ENCODE peak calls at places on chromosomes 12 and 14, in nine cellular contexts. T is HAP-1; O is lower leg skin; J is activated T-cell treated with anti-CD3 and anti-CD28 coated beads, Interleukin-2, amount 50 U/mL, for 72 hours; Z is RPMI7951; L is effector memory CD8-positive, alpha-beta T cell; U is sciatic nerve; P is NCI-H2171 treated with DMSO at 0.1 percent for 48 hours; N is ureter. H is an unnamed sample.
A peak's percentile ranks its signal among the peaks of the same experiment; 100 is the strongest.

GRCh38 chr14:53327716-53328115 is 174.6 kb upstream of the DDHD1 start:
- DNase-seq in T (peak; percentile 65), O (no peak), J (no peak), Z (peak; percentile 93), L (no peak), U (no peak), P (no peak), N (no peak), H (no peak)

GRCh38 chr12:121507245-121507644 is 73.6 kb downstream of the KDM2B start:
- DNase-seq in T (no peak), O (no peak), J (no peak), Z (no peak), L (no peak), U (no peak), P (no peak), N (no peak), H (no peak)

GRCh38 chr12:6469609-6470374 is 685 bp downstream of the VAMP1 start:
- DNase-seq in T (no peak), O (no peak), J (no peak), Z (no peak), L (no peak), U (no peak), P (no peak), N (no peak), H (no peak)

GRCh38 chr12:3658327-3659163 is 94.4 kb downstream of the CRACR2A start:
- DNase-seq in T (peak; percentile 44), O (no peak), J (peak; percentile 32), Z (peak; percentile 7), L (peak; percentile 23), U (no peak), P (peak; percentile 32), N (no peak), H (peak; percentile 18)

GRCh38 chr12:3171195-3171591 is 94.0 kb downstream of the TSPAN9 start:
- DNase-seq in T (no peak), O (no peak), J (no peak), Z (no peak), L (no peak), U (no peak), P (no peak), N (no peak), H (no peak)

GRCh38 chr12:84554199-84554723 is 358.3 kb downstream of the SLC6A15 start:
- DNase-seq in T (no peak), O (no peak), J (no peak), Z (no peak), L (no peak), U (no peak), P (no peak), N (no peak), H (no peak)

GRCh38 chr12:53048780-53049401 is 974 bp upstream of the TNS2 start:
- DNase-seq in T (peak; percentile 55), O (no peak), J (no peak), Z (peak; percentile 71), L (no peak), U (peak; percentile 83), P (no peak), N (peak; percentile 78), H (no peak)

GRCh38 chr14:47674546-47675238 is 713 bp downstream of the MDGA2 start:
- DNase-seq in T (no peak), O (no peak), J (no peak), Z (no peak), L (no peak), U (no peak), P (no peak), N (no peak), H (no peak)

GRCh38 chr12:122681814-122682213 is 21.3 kb downstream of the HCAR2 start:
- DNase-seq in T (no peak), O (no peak), J (no peak), Z (peak; percentile 65), L (no peak), U (no peak), P (no peak), N (no peak), H (no peak)

GRCh38 chr12:28755027-28755426 is 394.1 kb upstream of the FAR2 start:
- DNase-seq in T (no peak), O (no peak), J (no peak), Z (no peak), L (no peak), U (no peak), P (no peak), N (no peak), H (no peak)

GRCh38 chr12:91931110-91931509 is 214.5 kb downstream of the BTG1 start:
- DNase-seq in T (no peak), O (peak; percentile 83), J (no peak), Z (no peak), L (no peak), U (no peak), P (peak; percentile 49), N (peak; percentile 45), H (no peak)

GRCh38 chr12:19779393-19780056 is 340.2 kb downstream of the AEBP2 start:
- DNase-seq in T (no peak), O (no peak), J (no peak), Z (no peak), L (no peak), U (no peak), P (no peak), N (no peak), H (no peak)

GRCh38 chr12:52630609-52631200 is 12.3 kb upstream of the KRT73 start:
- DNase-seq in T (no peak), O (no peak), J (no peak), Z (no peak), L (no peak), U (no peak), P (no peak), N (peak; percentile 17), H (no peak)

GRCh38 chr12:111342376-111342775 is 26.5 kb downstream of the PHETA1 start:
- DNase-seq in T (no peak), O (no peak), J (no peak), Z (no peak), L (no peak), U (no peak), P (no peak), N (no peak), H (no peak)

GRCh38 chr12:12684375-12685106 is 11.4 kb downstream of the GPR19 start:
- DNase-seq in T (peak; percentile 57), O (no peak), J (no peak), Z (peak; percentile 36), L (no peak), U (no peak), P (peak; percentile 67), N (no peak), H (no peak)

GRCh38 chr14:25843761-25844470 is 753.9 kb downstream of the NOVA1 start:
- DNase-seq in T (no peak), O (no peak), J (no peak), Z (no peak), L (no peak), U (no peak), P (no peak), N (no peak), H (no peak)

GRCh38 chr14:73786632-73786941 is 65.0 kb upstream of the PTGR2 start:
- DNase-seq in T (peak; percentile 30), O (no peak), J (no peak), Z (peak; percentile 30), L (no peak), U (no peak), P (no peak), N (no peak), H (no peak)

GRCh38 chr12:106583578-106584103 is 837 bp downstream of the RFX4 start:
- DNase-seq in T (peak; percentile 34), O (no peak), J (peak; percentile 31), Z (no peak), L (no peak), U (no peak), P (no peak), N (no peak), H (no peak)

GRCh38 chr12:24014853-24015590 is 65.6 kb upstream of the SOX5 start:
- DNase-seq in T (peak; percentile 99), O (no peak), J (no peak), Z (no peak), L (no peak), U (no peak), P (no peak), N (no peak), H (no peak)